ENCODE peak calls at places on chromosomes 12 and 14, in ten cellular contexts. One of them, this sample, is unnamed.

GRCh38 chr14:106518054-106518943 is 991.9 kb downstream of the TMEM121 start:
- DNase-seq in stomach: peak; percentile 38
- DNase-seq in NB4: peak; percentile 71
- DNase-seq in HCT116: no peak
- DNase-seq in transverse colon: peak; percentile 67
- DNase-seq in Peyer's patch: peak; percentile 86
- DNase-seq in GM12878: no peak
- DNase-seq in ovary: no peak
- DNase-seq in spleen: peak; percentile 94
- DNase-seq in adrenal gland: peak; percentile 20
- DNase-seq in this sample: no peak

GRCh38 chr12:117685115-117685926 is 283.5 kb downstream of the KSR2 start:
- DNase-seq in adrenal gland: peak; percentile 16
- DNase-seq in spleen: no peak
- DNase-seq in Peyer's patch: no peak
- DNase-seq in HCT116: no peak
- DNase-seq in transverse colon: peak; percentile 66
- DNase-seq in NB4: peak; percentile 36
- DNase-seq in stomach: no peak
- DNase-seq in ovary: peak; percentile 15
- DNase-seq in GM12878: no peak
- DNase-seq in this sample: no peak

GRCh38 chr14:106227793-106228192 is 701.4 kb downstream of the TMEM121 start:
- DNase-seq in NB4: no peak
- DNase-seq in stomach: no peak
- DNase-seq in ovary: no peak
- DNase-seq in spleen: no peak
- DNase-seq in adrenal gland: no peak
- DNase-seq in GM12878: no peak
- DNase-seq in Peyer's patch: no peak
- DNase-seq in transverse colon: no peak
- DNase-seq in HCT116: no peak
- DNase-seq in this sample: no peak

GRCh38 chr12:107057071-107057834 is 36.1 kb downstream of the CRY1 start:
- DNase-seq in spleen: no peak
- DNase-seq in transverse colon: no peak
- DNase-seq in HCT116: no peak
- DNase-seq in stomach: no peak
- DNase-seq in Peyer's patch: no peak
- DNase-seq in NB4: no peak
- DNase-seq in GM12878: no peak
- DNase-seq in ovary: no peak
- DNase-seq in adrenal gland: no peak
- DNase-seq in this sample: no peak

GRCh38 chr12:27367078-27367477 is 34.4 kb downstream of the BMAL2 start:
- DNase-seq in spleen: no peak
- DNase-seq in GM12878: no peak
- DNase-seq in NB4: no peak
- DNase-seq in transverse colon: no peak
- DNase-seq in Peyer's patch: no peak
- DNase-seq in HCT116: no peak
- DNase-seq in adrenal gland: no peak
- DNase-seq in stomach: no peak
- DNase-seq in ovary: no peak
- DNase-seq in this sample: no peak

GRCh38 chr12:89648211-89648930 is 60.3 kb downstream of the ATP2B1 start:
- DNase-seq in HCT116: no peak
- DNase-seq in spleen: no peak
- DNase-seq in Peyer's patch: no peak
- DNase-seq in GM12878: no peak
- DNase-seq in NB4: no peak
- DNase-seq in adrenal gland: no peak
- DNase-seq in stomach: no peak
- DNase-seq in ovary: no peak
- DNase-seq in transverse colon: no peak
- DNase-seq in this sample: peak; percentile 46

GRCh38 chr12:53515291-53515680 is 8.0 kb upstream of the NPFF start:
- DNase-seq in adrenal gland: no peak
- DNase-seq in spleen: no peak
- DNase-seq in HCT116: no peak
- DNase-seq in ovary: no peak
- DNase-seq in stomach: no peak
- DNase-seq in transverse colon: no peak
- DNase-seq in NB4: no peak
- DNase-seq in Peyer's patch: no peak
- DNase-seq in GM12878: no peak
- DNase-seq in this sample: no peak

GRCh38 chr14:67429651-67430205 is 17.8 kb upstream of the PLEK2 start:
- DNase-seq in adrenal gland: no peak
- DNase-seq in NB4: no peak
- DNase-seq in transverse colon: no peak
- DNase-seq in stomach: no peak
- DNase-seq in GM12878: no peak
- DNase-seq in Peyer's patch: no peak
- DNase-seq in HCT116: no peak
- DNase-seq in spleen: no peak
- DNase-seq in ovary: no peak
- DNase-seq in this sample: no peak

GRCh38 chr12:38995249-38995648 is 89.9 kb upstream of the CPNE8 start:
- DNase-seq in GM12878: no peak
- DNase-seq in ovary: no peak
- DNase-seq in NB4: no peak
- DNase-seq in Peyer's patch: no peak
- DNase-seq in stomach: no peak
- DNase-seq in adrenal gland: no peak
- DNase-seq in transverse colon: no peak
- DNase-seq in HCT116: no peak
- DNase-seq in spleen: no peak
- DNase-seq in this sample: no peak

GRCh38 chr12:1917172-1918070 is 1.0 kb downstream of the CACNA2D4 start:
- DNase-seq in transverse colon: no peak
- DNase-seq in stomach: peak; percentile 24
- DNase-seq in Peyer's patch: peak; percentile 42
- DNase-seq in GM12878: no peak
- DNase-seq in HCT116: no peak
- DNase-seq in spleen: peak; percentile 79
- DNase-seq in NB4: peak; percentile 88
- DNase-seq in adrenal gland: peak; percentile 14
- DNase-seq in ovary: no peak
- DNase-seq in this sample: no peak

GRCh38 chr12:32302218-32302826 is 97.0 kb upstream of the FGD4 start:
- DNase-seq in ovary: no peak
- DNase-seq in adrenal gland: no peak
- DNase-seq in GM12878: peak; percentile 63
- DNase-seq in stomach: no peak
- DNase-seq in NB4: peak; percentile 45
- DNase-seq in Peyer's patch: peak; percentile 50
- DNase-seq in transverse colon: peak; percentile 17
- DNase-seq in HCT116: peak; percentile 45
- DNase-seq in spleen: no peak
- DNase-seq in this sample: peak; percentile 28

GRCh38 chr14:105525861-105526780 is at the start of gene TMEM121:
- DNase-seq in HCT116: no peak
- DNase-seq in GM12878: no peak
- DNase-seq in Peyer's patch: no peak
- DNase-seq in adrenal gland: no peak
- DNase-seq in stomach: no peak
- DNase-seq in spleen: peak; percentile 79
- DNase-seq in transverse colon: peak; percentile 22
- DNase-seq in ovary: no peak
- DNase-seq in NB4: no peak
- DNase-seq in this sample: no peak

GRCh38 chr12:54251667-54252284 is 28.1 kb downstream of the CBX5 start:
- DNase-seq in HCT116: peak; percentile 37
- DNase-seq in ovary: no peak
- DNase-seq in NB4: peak; percentile 63
- DNase-seq in transverse colon: no peak
- DNase-seq in stomach: no peak
- DNase-seq in GM12878: no peak
- DNase-seq in spleen: no peak
- DNase-seq in Peyer's patch: no peak
- DNase-seq in adrenal gland: no peak
- DNase-seq in this sample: no peak

GRCh38 chr14:105974902-105975301 is 448.5 kb downstream of the TMEM121 start:
- DNase-seq in NB4: peak; percentile 82
- DNase-seq in ovary: no peak
- DNase-seq in stomach: no peak
- DNase-seq in Peyer's patch: peak; percentile 61
- DNase-seq in HCT116: peak; percentile 8
- DNase-seq in transverse colon: peak; percentile 19
- DNase-seq in spleen: no peak
- DNase-seq in adrenal gland: no peak
- DNase-seq in GM12878: no peak
- DNase-seq in this sample: no peak

GRCh38 chr12:12975322-12976077 is 23.5 kb upstream of the GPRC5D start:
- DNase-seq in NB4: peak; percentile 71
- DNase-seq in HCT116: peak; percentile 29
- DNase-seq in transverse colon: peak; percentile 63
- DNase-seq in Peyer's patch: no peak
- DNase-seq in adrenal gland: no peak
- DNase-seq in ovary: peak; percentile 35
- DNase-seq in GM12878: no peak
- DNase-seq in spleen: no peak
- DNase-seq in stomach: peak; percentile 46
- DNase-seq in this sample: no peak

GRCh38 chr12:23887055-23887835 is 62.2 kb downstream of the SOX5 start:
- DNase-seq in GM12878: no peak
- DNase-seq in ovary: no peak
- DNase-seq in HCT116: no peak
- DNase-seq in spleen: no peak
- DNase-seq in NB4: no peak
- DNase-seq in stomach: no peak
- DNase-seq in adrenal gland: no peak
- DNase-seq in transverse colon: no peak
- DNase-seq in Peyer's patch: no peak
- DNase-seq in this sample: no peak

DNA sequence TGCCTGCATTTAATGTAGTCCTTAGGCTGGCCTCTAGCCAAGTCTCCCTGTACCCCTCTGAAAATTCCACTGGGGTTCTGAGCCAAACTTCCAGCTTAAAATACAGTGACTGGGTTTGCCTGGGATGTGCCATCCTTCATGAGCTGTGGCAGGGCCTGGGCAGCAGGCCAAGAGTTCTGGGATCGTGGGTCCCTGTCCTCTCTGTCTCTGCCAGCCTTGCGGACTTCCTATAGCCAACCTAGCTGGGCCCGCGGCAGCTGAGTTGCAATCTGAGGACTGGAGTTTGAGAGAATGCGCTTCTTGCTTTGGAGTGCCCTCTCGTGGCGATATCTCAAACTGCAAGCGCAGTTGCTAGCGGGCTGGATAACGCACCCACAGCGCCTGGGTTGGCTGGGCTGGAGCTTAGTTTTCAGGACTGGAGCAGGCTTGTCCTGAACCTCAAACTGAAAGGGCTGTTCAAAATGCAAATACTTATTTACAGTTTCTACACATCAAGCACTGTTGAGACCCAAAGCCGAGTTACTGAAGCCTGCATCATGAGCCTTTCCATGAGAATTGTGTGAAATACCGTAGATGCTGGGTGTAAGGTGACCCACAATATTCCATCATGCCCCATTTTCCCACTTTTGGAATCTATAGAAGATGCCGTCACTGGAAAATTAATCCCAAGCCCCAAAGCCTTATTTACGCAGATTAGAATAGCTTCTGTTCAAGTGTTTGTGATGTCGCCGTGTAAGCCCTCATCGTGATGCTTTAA is 7.3 kb upstream of the IFI27L2 start:
- DNase-seq in Peyer's patch: peak; percentile 86
- DNase-seq in GM12878: no peak
- DNase-seq in NB4: peak; percentile 78
- DNase-seq in stomach: peak; percentile 95
- DNase-seq in transverse colon: peak; percentile 92
- DNase-seq in spleen: peak; percentile 93
- DNase-seq in adrenal gland: peak; percentile 96
- DNase-seq in HCT116: peak; percentile 78
- DNase-seq in ovary: peak; percentile 90
- DNase-seq in this sample: peak; percentile 86
- TF ChIP-seq POLR2A in Peyer's patch: no peak
- TF ChIP-seq POLR2A in GM12878: no peak
- TF ChIP-seq POLR2A in NB4: no peak
- TF ChIP-seq POLR2A in stomach: no peak
- TF ChIP-seq POLR2A in transverse colon: no peak
- TF ChIP-seq POLR2A in spleen: no peak
- TF ChIP-seq POLR2A in adrenal gland: no peak
- TF ChIP-seq POLR2A in HCT116: no peak
- TF ChIP-seq POLR2A in ovary: no peak
- TF ChIP-seq POLR2A in this sample: no peak

GRCh38 chr14:79166171-79166570 is 996.0 kb downstream of the NRXN3 start:
- DNase-seq in spleen: no peak
- DNase-seq in ovary: no peak
- DNase-seq in Peyer's patch: no peak
- DNase-seq in stomach: no peak
- DNase-seq in GM12878: no peak
- DNase-seq in NB4: no peak
- DNase-seq in adrenal gland: no peak
- DNase-seq in transverse colon: no peak
- DNase-seq in HCT116: no peak
- DNase-seq in this sample: no peak
- TF ChIP-seq CTCF in spleen: no peak
- TF ChIP-seq CTCF in ovary: no peak
- TF ChIP-seq CTCF in Peyer's patch: no peak
- TF ChIP-seq CTCF in stomach: no peak
- TF ChIP-seq CTCF in GM12878: no peak
- TF ChIP-seq CTCF in NB4: no peak
- TF ChIP-seq CTCF in adrenal gland: no peak
- TF ChIP-seq CTCF in transverse colon: no peak
- TF ChIP-seq CTCF in HCT116: no peak
- TF ChIP-seq CTCF in this sample: no peak

DNA sequence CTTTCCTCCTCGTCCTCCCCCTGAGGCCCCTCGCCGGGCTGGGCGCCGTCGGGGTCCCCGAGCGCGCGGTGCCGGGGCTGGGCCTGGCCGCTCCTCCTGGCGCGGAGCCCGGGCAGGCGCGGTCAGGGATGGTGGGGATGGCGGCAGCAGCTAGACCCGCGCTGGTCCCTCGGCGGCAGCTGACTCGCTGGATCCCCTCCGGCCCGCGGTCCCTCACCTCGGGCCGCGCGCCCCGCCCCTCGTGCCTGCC is at the start of gene SLC25A29:
- DNase-seq in Peyer's patch: no peak
- DNase-seq in adrenal gland: no peak
- DNase-seq in transverse colon: no peak
- DNase-seq in HCT116: no peak
- DNase-seq in stomach: no peak
- DNase-seq in GM12878: no peak
- DNase-seq in ovary: no peak
- DNase-seq in spleen: no peak
- DNase-seq in NB4: no peak
- DNase-seq in this sample: no peak
- TF ChIP-seq POLR2A in Peyer's patch: no peak
- TF ChIP-seq POLR2A in adrenal gland: peak; percentile 47
- TF ChIP-seq POLR2A in transverse colon: no peak
- TF ChIP-seq POLR2A in HCT116: peak; percentile 72
- TF ChIP-seq POLR2A in stomach: no peak
- TF ChIP-seq POLR2A in GM12878: peak; percentile 56
- TF ChIP-seq POLR2A in ovary: peak; percentile 80
- TF ChIP-seq POLR2A in spleen: no peak
- TF ChIP-seq POLR2A in NB4: peak; percentile 42
- TF ChIP-seq POLR2A in this sample: peak; percentile 3

DNA sequence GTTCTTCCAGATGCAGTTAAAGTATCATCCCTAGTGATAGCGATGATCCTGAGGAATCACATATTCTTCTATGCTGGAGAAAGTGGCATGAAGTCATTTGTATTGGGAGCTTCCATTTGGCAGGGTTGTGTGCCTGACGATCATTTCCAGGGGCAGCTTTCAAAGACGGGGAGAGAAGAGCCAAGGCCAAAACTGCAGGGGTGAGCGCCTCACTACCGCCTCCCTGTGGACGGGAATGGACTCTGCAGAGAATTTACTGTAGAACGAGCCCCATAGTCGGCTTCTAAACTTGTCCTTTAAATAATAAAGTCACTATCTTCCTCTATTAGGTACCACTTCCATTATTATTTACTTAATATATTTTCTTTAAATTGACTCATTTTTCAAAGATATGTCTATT is 555.9 kb upstream of the TMEM132C start:
- DNase-seq in adrenal gland: no peak
- DNase-seq in HCT116: no peak
- DNase-seq in transverse colon: no peak
- DNase-seq in NB4: peak; percentile 14
- DNase-seq in spleen: no peak
- DNase-seq in ovary: no peak
- DNase-seq in stomach: no peak
- DNase-seq in Peyer's patch: no peak
- DNase-seq in GM12878: no peak
- DNase-seq in this sample: no peak
- TF ChIP-seq CTCF in adrenal gland: peak; percentile 35
- TF ChIP-seq CTCF in HCT116: no peak
- TF ChIP-seq CTCF in transverse colon: no peak
- TF ChIP-seq CTCF in NB4: peak; percentile 64
- TF ChIP-seq CTCF in spleen: no peak
- TF ChIP-seq CTCF in ovary: no peak
- TF ChIP-seq CTCF in stomach: no peak
- TF ChIP-seq CTCF in Peyer's patch: no peak
- TF ChIP-seq CTCF in GM12878: no peak
- TF ChIP-seq CTCF in this sample: peak; percentile 11